ENCODE peak calls at places on chromosomes 16 and 17, in six cellular contexts. C is tibial artery, M is mesendoderm, V is OCI-LY7, K is activated T-helper 1 cell treated with Interleukin-2 at 50 U/mL for 16 hours, B is dorsolateral prefrontal cortex. F is an unnamed sample.

GRCh38 chr17:80883831-80884735 is 107.6 kb upstream of the CHMP6 start:
- DNase-seq in C (no peak), M (no peak), V (no peak), K (no peak), B (no peak), F (no peak)

GRCh38 chr17:34246872-34247271 is 8.2 kb upstream of the CCL2 start:
- DNase-seq in C (no peak), M (no peak), V (no peak), K (no peak), B (no peak), F (no peak)

GRCh38 chr17:61076649-61077048 is 323.0 kb upstream of the TBX2 start:
- DNase-seq in C (no peak), M (no peak), V (no peak), K (no peak), B (no peak), F (no peak)

GRCh38 chr17:33725675-33726271 is 432.7 kb upstream of the ASIC2 start:
- DNase-seq in C (no peak), M (peak; percentile 69), V (peak; percentile 29), K (no peak), B (no peak), F (no peak)

GRCh38 chr17:50257574-50258224 is 16.6 kb upstream of the TMEM92 start:
- DNase-seq in C (peak; percentile 65), M (no peak), V (no peak), K (no peak), B (peak; percentile 3), F (no peak)

GRCh38 chr16:86120201-86120981 is 221.4 kb downstream of the IRF8 start:
- DNase-seq in C (peak; percentile 15), M (no peak), V (no peak), K (no peak), B (no peak), F (no peak)

GRCh38 chr16:50408001-50408400 is 39.2 kb upstream of the BRD7 start:
- DNase-seq in C (no peak), M (no peak), V (no peak), K (no peak), B (no peak), F (no peak)

GRCh38 chr17:21387616-21388015 is 11.5 kb downstream of the KCNJ12 start:
- DNase-seq in C (no peak), M (no peak), V (no peak), K (no peak), B (no peak), F (no peak)

GRCh38 chr16:89191033-89191900 is 9.1 kb downstream of the SLC22A31 start:
- DNase-seq in C (no peak), M (no peak), V (no peak), K (no peak), B (no peak), F (no peak)

GRCh38 chr17:28119049-28119448 is 76.6 kb downstream of the NLK start:
- DNase-seq in C (no peak), M (no peak), V (no peak), K (no peak), B (no peak), F (no peak)

GRCh38 chr17:65901394-65901793 is 290.5 kb downstream of the CEP112 start:
- DNase-seq in C (no peak), M (no peak), V (no peak), K (no peak), B (no peak), F (no peak)

GRCh38 chr17:82924812-82925211 is 85.0 kb upstream of the ZNF750 start:
- DNase-seq in C (no peak), M (peak; percentile 7), V (no peak), K (no peak), B (no peak), F (no peak)

GRCh38 chr16:17362191-17362590 is 108.6 kb downstream of the XYLT1 start:
- DNase-seq in C (no peak), M (no peak), V (no peak), K (no peak), B (no peak), F (no peak)

GRCh38 chr16:80047796-80048649 is 447.5 kb upstream of the MAF start:
- DNase-seq in C (no peak), M (no peak), V (no peak), K (no peak), B (no peak), F (no peak)

GRCh38 chr16:22641030-22641671 is 130.5 kb downstream of the NPIPB5 start:
- DNase-seq in C (no peak), M (peak; percentile 50), V (peak; percentile 30), K (no peak), B (no peak), F (no peak)

GRCh38 chr17:48261297-48261880 is 153.8 kb downstream of the SNX11 start:
- DNase-seq in C (no peak), M (peak; percentile 93), V (peak; percentile 38), K (no peak), B (no peak), F (no peak)

GRCh38 chr17:29061036-29061435 is 18.1 kb downstream of the PIPOX start:
- DNase-seq in C (no peak), M (no peak), V (no peak), K (no peak), B (peak; percentile 56), F (no peak)

GRCh38 chr17:16593356-16594102 is 24.5 kb upstream of the ZNF287 start:
- DNase-seq in C (no peak), M (no peak), V (no peak), K (no peak), B (no peak), F (no peak)

GRCh38 chr16:30472328-30472942 is at the start of gene ITGAL:
- DNase-seq in C (no peak), M (peak; percentile 6), V (peak; percentile 90), K (peak; percentile 74), B (no peak), F (no peak)

GRCh38 chr17:602436-602835 is 112.2 kb downstream of the VPS53 start:
- DNase-seq in C (no peak), M (no peak), V (no peak), K (no peak), B (no peak), F (no peak)

GRCh38 chr17:8004899-8005298 is 2.5 kb downstream of the GUCY2D start:
- DNase-seq in C (no peak), M (peak; percentile 28), V (no peak), K (no peak), B (no peak), F (no peak)

GRCh38 chr16:10579965-10580918 is at the start of gene EMP2:
- DNase-seq in C (peak; percentile 94), M (peak; percentile 87), V (no peak), K (no peak), B (no peak), F (peak; percentile 69)

GRCh38 chr16:63539276-63539675 is 1503.0 kb upstream of the CDH8 start:
- DNase-seq in C (no peak), M (no peak), V (no peak), K (no peak), B (no peak), F (no peak)

GRCh38 chr17:16506188-16506587 is 14.2 kb upstream of the LRRC75A start:
- DNase-seq in C (no peak), M (no peak), V (no peak), K (no peak), B (no peak), F (no peak)

GRCh38 chr17:64399071-64399766 is 8.6 kb upstream of the PECAM1 start:
- DNase-seq in C (no peak), M (no peak), V (no peak), K (no peak), B (no peak), F (no peak)

GRCh38 chr16:48158296-48158695 is 2.5 kb upstream of the ABCC12 start:
- DNase-seq in C (no peak), M (peak; percentile 60), V (no peak), K (no peak), B (no peak), F (no peak)

GRCh38 chr17:79790805-79791353 is 6.0 kb downstream of the CBX8 start:
- DNase-seq in C (no peak), M (no peak), V (no peak), K (no peak), B (no peak), F (no peak)

GRCh38 chr17:16255481-16255901 is 38.5 kb downstream of the PIGL start:
- DNase-seq in C (peak; percentile 87), M (peak; percentile 62), V (no peak), K (no peak), B (peak; percentile 42), F (no peak)

GRCh38 chr17:29565643-29566472 is 979 bp downstream of the ABHD15 start:
- DNase-seq in C (no peak), M (peak; percentile 73), V (peak; percentile 57), K (peak; percentile 52), B (peak; percentile 27), F (peak; percentile 24)

GRCh38 chr16:87335968-87336849 is 19.0 kb upstream of the C16orf95 start:
- DNase-seq in C (no peak), M (no peak), V (no peak), K (no peak), B (no peak), F (no peak)